ENCODE peak calls at places on chromosomes 5 and 9, in eight cellular contexts. J, Q, C, N, Y, Z, L and S are unnamed samples. For H3K9me3, the result is how much of the 10 kb centered on the place peaks cover.

GRCh38 chr9:81321551-81321950 is 367.8 kb downstream of the TLE1 start:
- DNase-seq in Z (no peak), Y (no peak), J (no peak), C (no peak), Q (no peak), N (no peak), L (no peak), S (no peak)

GRCh38 chr5:173479711-173480110 is 136.7 kb downstream of the BOD1 start:
- DNase-seq in L (no peak), J (no peak), Z (no peak), N (no peak), Y (no peak), C (no peak), Q (no peak), S (no peak)

GRCh38 chr5:42566658-42567313 is 143.5 kb downstream of the GHR start:
- DNase-seq in J (no peak), N (no peak), Y (no peak), L (no peak), Q (no peak), Z (no peak), C (no peak), S (no peak)

GRCh38 chr5:145946112-145946861 is 9.9 kb downstream of the SH3RF2 start:
- DNase-seq in J (no peak), Q (no peak), C (no peak), L (peak), Z (no peak), Y (no peak), N (no peak), S (peak)

GRCh38 chr9:37385286-37385685 is 37.2 kb upstream of the GRHPR start:
- DNase-seq in Y (no peak), C (no peak), L (no peak), Q (no peak), N (no peak), Z (no peak), J (no peak), S (no peak)

GRCh38 chr9:109098221-109098959 is 21.4 kb downstream of the TMEM245 start:
- DNase-seq in Y (peak), Q (no peak), N (no peak), C (no peak), L (no peak), Z (no peak), J (no peak), S (peak)

GRCh38 chr9:136100700-136101614 is 5.9 kb upstream of the NACC2 start:
- DNase-seq in Z (peak), L (no peak), N (no peak), Y (no peak), Q (no peak), J (no peak), C (no peak), S (no peak)

GRCh38 chr9:95091971-95092320 is 225.6 kb downstream of the FANCC start:
- DNase-seq in Q (no peak), C (no peak), L (no peak), J (no peak), Z (no peak), Y (no peak), N (no peak), S (no peak)

GRCh38 chr5:122704247-122705036 is 70.4 kb upstream of the SNX2 start:
- DNase-seq in Z (no peak), Y (no peak), L (peak), Q (no peak), N (no peak), C (no peak), J (no peak), S (no peak)

GRCh38 chr5:174301848-174302625 is 256.5 kb downstream of the NSG2 start:
- DNase-seq in J (no peak), Z (peak), C (no peak), Y (no peak), L (no peak), Q (no peak), N (no peak), S (no peak)

GRCh38 chr9:120109242-120109641 is 470.7 kb downstream of the CDK5RAP2 start:
- DNase-seq in N (no peak), L (no peak), J (no peak), Q (no peak), Z (peak), Y (no peak), C (no peak), S (no peak)

GRCh38 chr9:22238809-22239684 is 207.6 kb upstream of the DMRTA1 start:
- DNase-seq in Y (no peak), N (no peak), Q (no peak), J (no peak), L (no peak), C (no peak), Z (no peak), S (no peak)

GRCh38 chr9:615756-616155 is 225.7 kb upstream of the DMRT1 start:
- DNase-seq in Q (no peak), L (no peak), C (no peak), J (no peak), Y (no peak), Z (no peak), N (no peak), S (no peak)

GRCh38 chr5:163506726-163507125 is 1.3 kb downstream of the MAT2B start:
- DNase-seq in L (no peak), Y (no peak), C (no peak), J (no peak), Z (no peak), N (no peak), Q (no peak), S (no peak)

GRCh38 chr5:145660897-145661650 is 174.1 kb downstream of the PRELID2 start:
- DNase-seq in C (no peak), N (no peak), Q (no peak), L (no peak), Y (no peak), J (no peak), Z (no peak), S (no peak)

GRCh38 chr9:109908459-109909390 is 128.7 kb downstream of the PALM2AKAP2 start:
- DNase-seq in N (no peak), L (peak), Z (peak), Q (no peak), J (no peak), C (no peak), Y (no peak), S (no peak)

GRCh38 chr5:33195431-33196128 is 245.2 kb upstream of the TARS1 start:
- DNase-seq in L (peak), N (no peak), Q (no peak), Y (no peak), C (no peak), J (no peak), Z (no peak), S (no peak)

GRCh38 chr5:1332461-1333001 is 12.4 kb downstream of the CLPTM1L start:
- DNase-seq in J (no peak), Q (no peak), Y (no peak), C (no peak), Z (no peak), N (no peak), L (no peak), S (no peak)

GRCh38 chr5:110917161-110917875 is 154.2 kb upstream of the TSLP start:
- DNase-seq in Y (no peak), C (no peak), J (no peak), L (no peak), N (no peak), Z (no peak), Q (no peak), S (no peak)

GRCh38 chr5:171680485-171680884 is 105.1 kb upstream of the SMIM23 start:
- DNase-seq in C (no peak), N (no peak), Q (no peak), Y (no peak), L (no peak), Z (peak), J (no peak), S (no peak)

GRCh38 chr9:69412741-69413150 is 87.7 kb downstream of the ENTREP1 start:
- DNase-seq in J (no peak), L (peak), Y (peak), Z (peak), Q (peak), N (peak), C (no peak), S (peak)

GRCh38 chr9:136119259-136120118 is 814 bp upstream of the TMEM250 start:
- DNase-seq in J (no peak), N (no peak), L (no peak), Q (no peak), C (no peak), Y (no peak), Z (peak), S (no peak)

GRCh38 chr5:95759634-95760033 is 28.5 kb downstream of the RHOBTB3 start:
- DNase-seq in N (no peak), C (no peak), J (no peak), Z (no peak), Y (no peak), Q (no peak), L (peak), S (no peak)

GRCh38 chr9:36207546-36208012 is 16.9 kb downstream of the CLTA start:
- DNase-seq in L (no peak), Y (no peak), N (no peak), Z (no peak), J (no peak), Q (no peak), C (no peak), S (no peak)

GRCh38 chr9:114002986-114003740 is 74.9 kb downstream of the AMBP start:
- DNase-seq in Q (peak), L (no peak), Z (peak), Y (peak), C (peak), N (no peak), J (no peak), S (no peak)

GRCh38 chr5:169549453-169549852 is 34.1 kb upstream of the SPDL1 start:
- DNase-seq in Z (no peak), C (no peak), N (no peak), J (no peak), Y (no peak), L (no peak), Q (no peak), S (no peak)

GRCh38 chr9:96604005-96604320 is 15.7 kb downstream of the CDC14B start:
- DNase-seq in J (no peak), N (no peak), C (no peak), Q (peak), L (no peak), Z (no peak), Y (no peak), S (peak)

GRCh38 chr9:127202461-127203139 is 62.0 kb upstream of the GARNL3 start:
- DNase-seq in Q (no peak), C (no peak), Y (no peak), Z (no peak), J (no peak), L (no peak), N (no peak), S (no peak)

GRCh38 chr5:149271717-149272558 is at the start of gene AFAP1L1:
- DNase-seq in Z (peak), J (no peak), N (peak), L (no peak), C (peak), Q (peak), Y (peak), S (peak)

GRCh38 chr9:86946712-86947145 is 577 bp downstream of the GAS1 start:
- DNase-seq in J (peak), C (peak), L (no peak), Y (peak), Q (peak), N (peak), Z (peak), S (peak)

GRCh38 chr5:6201626-6202025 is 176.7 kb downstream of the MED10 start:
- DNase-seq in Q (no peak), C (no peak), Y (no peak), L (no peak), N (no peak), Z (no peak), J (no peak), S (no peak)

GRCh38 chr9:92984976-92985375 is 37.7 kb downstream of the FGD3 start:
- DNase-seq in Z (no peak), Q (no peak), Y (no peak), C (no peak), J (no peak), L (no peak), N (no peak), S (no peak)

GRCh38 chr9:92989561-92989960 is 42.2 kb downstream of the FGD3 start:
- DNase-seq in Q (no peak), J (no peak), Y (no peak), N (no peak), C (no peak), L (no peak), Z (no peak), S (no peak)

GRCh38 chr9:92986175-92987110 is 39.1 kb downstream of the FGD3 start:
- DNase-seq in Q (no peak), J (peak), L (no peak), C (no peak), Z (no peak), Y (no peak), N (no peak), S (peak)

GRCh38 chr9:92990461-92990860 is 43.1 kb downstream of the FGD3 start:
- DNase-seq in Y (no peak), Q (no peak), L (no peak), Z (no peak), C (no peak), N (no peak), J (no peak), S (no peak)

GRCh38 chr9:92988215-92988731 is 41.0 kb downstream of the FGD3 start:
- DNase-seq in L (no peak), C (no peak), Z (no peak), Y (no peak), N (no peak), Q (no peak), J (no peak), S (no peak)
- H3K27ac ChIP-seq in L (no peak), C (no peak), Z (no peak), Y (no peak), N (no peak), Q (no peak), J (peak), S (no peak)

DNA sequence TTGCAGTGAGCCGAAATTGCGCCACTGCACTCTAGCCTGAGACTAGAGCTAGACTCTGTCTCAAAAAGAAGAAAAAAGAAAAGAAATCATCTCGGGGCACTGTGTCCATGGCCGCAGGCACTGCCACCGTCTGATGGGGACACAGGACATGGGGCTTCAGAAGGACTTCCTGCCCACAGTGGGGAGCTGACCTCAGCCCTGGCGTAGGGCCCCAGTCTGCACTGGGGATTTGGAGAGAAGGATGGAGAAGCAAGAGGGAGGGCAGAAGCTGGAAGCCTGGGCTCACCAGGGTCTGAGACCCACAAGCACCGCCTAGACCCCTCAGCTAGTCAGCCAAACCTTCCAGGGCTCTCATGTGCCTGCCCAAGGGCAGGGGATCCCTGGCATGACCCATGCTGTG is 4.1 kb upstream of the SARDH start:
- DNase-seq in C (no peak), L (no peak), N (no peak), Z (no peak), J (no peak), Y (no peak), Q (no peak), S (peak)
- H3K9me3 ChIP-seq in C (under half), L (under half), N (under half), Z (under half), J (under half), Y (under half), Q (under half), S (under half)

GRCh38 chr9:15142903-15143534 is 164.0 kb downstream of the TTC39B start:
- DNase-seq in Z (peak), Y (no peak), Q (no peak), N (no peak), J (no peak), C (no peak), L (peak), S (no peak)
- TF ChIP-seq CTCF in Z (peak), Y (peak), Q (no peak), N (peak), J (peak), C (peak), L (peak), S (peak)

GRCh38 chr5:54214747-54215146 is 95.6 kb downstream of the ARL15 start:
- DNase-seq in Y (no peak), Z (peak), L (no peak), Q (no peak), N (no peak), J (no peak), C (no peak), S (no peak)

GRCh38 chr5:54215233-54215736 is 95.1 kb downstream of the ARL15 start:
- DNase-seq in N (no peak), Y (no peak), J (no peak), Z (peak), L (no peak), Q (no peak), C (no peak), S (no peak)

GRCh38 chr5:54211912-54212311 is 98.5 kb downstream of the ARL15 start:
- DNase-seq in L (no peak), Z (no peak), N (no peak), J (no peak), Q (no peak), C (no peak), Y (no peak), S (no peak)

GRCh38 chr5:54207566-54207965 is 102.8 kb downstream of the ARL15 start:
- DNase-seq in Z (peak), C (no peak), J (no peak), Q (no peak), Y (no peak), L (no peak), N (no peak), S (no peak)

DNA sequence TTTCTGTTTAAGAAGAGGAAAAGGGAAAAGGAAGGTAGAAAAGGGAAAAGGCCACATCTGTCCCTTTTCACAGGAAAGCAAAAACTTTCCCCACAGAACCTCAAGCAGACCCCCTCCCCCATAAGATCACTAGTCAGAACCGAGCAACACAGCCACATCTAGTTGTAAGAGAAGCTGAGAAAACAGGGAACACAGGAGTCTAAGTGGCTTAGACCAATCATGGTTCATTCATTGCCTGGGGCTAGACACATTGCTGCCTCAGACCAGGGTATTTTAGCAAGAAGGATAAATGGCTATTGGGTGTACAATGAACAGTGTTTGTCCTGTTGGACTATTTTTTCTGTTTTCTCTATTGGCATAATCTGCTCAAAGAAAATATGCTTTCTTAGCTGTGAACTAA is 98.0 kb downstream of the ARL15 start:
- DNase-seq in C (no peak), L (no peak), Q (no peak), N (no peak), J (no peak), Y (no peak), Z (no peak), S (no peak)
- H3K27ac ChIP-seq in C (no peak), L (no peak), Q (no peak), N (no peak), J (no peak), Y (no peak), Z (no peak), S (no peak)

GRCh38 chr5:24817966-24818365 is 173.2 kb upstream of the CDH10 start:
- DNase-seq in L (no peak), N (no peak), J (no peak), Z (no peak), Y (no peak), Q (no peak), C (no peak), S (no peak)

GRCh38 chr5:24816206-24816605 is 171.4 kb upstream of the CDH10 start:
- DNase-seq in Y (no peak), L (no peak), N (no peak), C (no peak), Z (no peak), J (no peak), Q (no peak), S (no peak)

GRCh38 chr5:24823625-24824024 is 178.8 kb upstream of the CDH10 start:
- DNase-seq in Z (peak), Q (no peak), Y (no peak), J (no peak), L (no peak), C (no peak), N (no peak), S (no peak)

GRCh38 chr5:24819841-24820240 is 175.1 kb upstream of the CDH10 start:
- DNase-seq in C (no peak), L (no peak), J (no peak), N (no peak), Z (no peak), Y (no peak), Q (no peak), S (no peak)
- H3K9me3 ChIP-seq in C (under half), L (under half), J (under half), N (under half), Z (under half), Y (under half), Q (under half), S (under half)

DNA sequence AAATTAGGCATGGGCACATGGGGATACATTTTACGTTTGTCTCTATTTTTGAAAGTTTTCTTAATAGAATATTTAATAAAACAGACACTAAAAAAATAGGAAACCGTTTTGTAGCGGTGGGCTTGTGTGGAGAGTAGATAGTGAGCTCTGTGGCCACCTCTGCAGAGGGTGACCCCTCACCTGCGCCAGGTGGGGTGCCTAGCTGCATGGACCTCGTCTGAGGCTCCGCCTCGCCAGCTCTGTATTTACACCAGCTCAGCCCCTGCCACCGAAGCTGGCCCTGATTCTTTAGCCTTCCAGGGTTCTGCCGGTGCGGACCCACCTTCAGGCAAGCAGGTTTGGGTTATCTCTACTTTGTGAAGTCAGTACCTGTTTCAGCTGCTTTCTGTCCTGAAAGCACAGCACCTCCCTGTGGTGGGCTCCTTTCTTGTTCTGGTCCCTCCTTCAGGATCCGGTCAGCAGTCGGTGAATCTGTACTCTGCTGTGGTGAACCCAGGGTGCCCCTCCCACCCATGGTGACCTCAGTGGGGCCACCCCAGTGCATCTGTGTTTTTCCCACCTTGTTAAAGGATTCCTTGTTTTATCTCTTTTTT is 105.2 kb upstream of the CACNA1B start:
- DNase-seq in Y (no peak), L (no peak), J (no peak), Z (peak), N (no peak), C (no peak), Q (peak), S (no peak)
- TF ChIP-seq CTCF in Y (no peak), L (peak), J (no peak), Z (peak), N (no peak), C (no peak), Q (no peak), S (no peak)

GRCh38 chr5:64462391-64462790 is 43.4 kb upstream of the RGS7BP start:
- DNase-seq in Z (no peak), L (no peak), J (no peak), N (no peak), Y (no peak), Q (no peak), C (no peak), S (no peak)
- H3K27ac ChIP-seq in Z (no peak), L (no peak), J (no peak), N (no peak), Y (no peak), Q (no peak), C (no peak), S (no peak)

GRCh38 chr9:33139421-33140228 is 27.5 kb downstream of the B4GALT1 start:
- DNase-seq in J (no peak), L (peak), Q (peak), Z (no peak), N (peak), Y (peak), C (peak), S (peak)

GRCh38 chr9:33138768-33139167 is 28.4 kb downstream of the B4GALT1 start:
- DNase-seq in Z (no peak), C (peak), Q (no peak), L (no peak), Y (no peak), J (no peak), N (no peak), S (peak)

GRCh38 chr9:33143241-33143642 is 23.9 kb downstream of the B4GALT1 start:
- DNase-seq in J (no peak), L (no peak), Y (no peak), Q (peak), N (no peak), C (peak), Z (no peak), S (peak)

GRCh38 chr9:33140406-33141360 is 26.5 kb downstream of the B4GALT1 start:
- DNase-seq in N (no peak), Q (peak), Z (no peak), J (no peak), C (peak), L (no peak), Y (no peak), S (peak)

GRCh38 chr9:33142531-33142930 is 24.6 kb downstream of the B4GALT1 start:
- DNase-seq in Z (no peak), Q (peak), Y (no peak), L (no peak), C (peak), N (no peak), J (no peak), S (no peak)
- H3K9me3 ChIP-seq in Z (under half), Q (under half), Y (under half), L (under half), C (under half), N (under half), J (under half), S (under half)

GRCh38 chr5:84088996-84089395 is 295.7 kb downstream of the EDIL3 start:
- DNase-seq in L (peak), C (no peak), Y (no peak), Z (no peak), N (no peak), Q (no peak), J (no peak), S (peak)
- TF ChIP-seq CTCF in L (peak), C (no peak), Y (no peak), Z (peak), N (no peak), Q (no peak), J (no peak), S (no peak)